ENCODE peak calls at places on chromosomes 2 and 18, in ten cellular contexts. H, V, D, G, P, Y, T, W, N and U are unnamed samples.

GRCh38 chr2:131413148-131413747 is 49.3 kb upstream of the RAB6D start:
- DNase-seq in H (peak), V (peak), D (peak), G (peak), P (peak), Y (no peak), T (peak), W (peak), N (no peak), U (peak)

GRCh38 chr2:165582409-165582808 is 112.9 kb downstream of the CSRNP3 start:
- DNase-seq in H (no peak), V (no peak), D (no peak), G (no peak), P (no peak), Y (no peak), T (peak), W (no peak), N (no peak), U (no peak)

GRCh38 chr2:201807452-201807980 is 1.2 kb downstream of the CDK15 start:
- DNase-seq in H (no peak), V (no peak), D (no peak), G (no peak), P (peak), Y (no peak), T (peak), W (peak), N (no peak), U (no peak)

GRCh38 chr18:48714873-48715272 is 176.0 kb downstream of the CTIF start:
- DNase-seq in H (no peak), V (no peak), D (no peak), G (no peak), P (no peak), Y (no peak), T (no peak), W (no peak), N (no peak), U (no peak)

GRCh38 chr2:99545066-99545465 is 55.2 kb upstream of the REV1 start:
- DNase-seq in H (no peak), V (no peak), D (no peak), G (peak), P (no peak), Y (no peak), T (no peak), W (no peak), N (no peak), U (no peak)

GRCh38 chr2:195531754-195532153 is 125.3 kb upstream of the SLC39A10 start:
- DNase-seq in H (no peak), V (no peak), D (no peak), G (no peak), P (no peak), Y (no peak), T (no peak), W (no peak), N (no peak), U (no peak)

GRCh38 chr2:152376385-152376784 is 41.4 kb downstream of the FMNL2 start:
- DNase-seq in H (no peak), V (no peak), D (no peak), G (no peak), P (no peak), Y (no peak), T (no peak), W (no peak), N (no peak), U (peak)

GRCh38 chr2:72936669-72937355 is 19.5 kb downstream of the EMX1 start:
- DNase-seq in H (no peak), V (no peak), D (no peak), G (no peak), P (no peak), Y (no peak), T (no peak), W (no peak), N (no peak), U (no peak)

GRCh38 chr2:140585016-140585415 is 1545.8 kb downstream of the LRP1B start:
- DNase-seq in H (no peak), V (no peak), D (no peak), G (no peak), P (no peak), Y (no peak), T (no peak), W (no peak), N (no peak), U (no peak)

GRCh38 chr2:230870544-230871360 is 6.0 kb downstream of the ITM2C start:
- DNase-seq in H (no peak), V (peak), D (no peak), G (peak), P (no peak), Y (no peak), T (no peak), W (no peak), N (no peak), U (peak)